ENCODE peak calls at places on chromosomes 6 and 20, in ten cellular contexts. One of them, this sample, is unnamed.

GRCh38 chr6:43937236-43938177 is 167.5 kb downstream of the VEGFA start:
- DNase-seq in hepatocyte: peak; percentile 63
- DNase-seq in A549: no peak
- DNase-seq in endodermal cell: peak; percentile 78
- DNase-seq in cardiac muscle cell: peak; percentile 96
- DNase-seq in HepG2: no peak
- DNase-seq in IMR-90: no peak
- DNase-seq in CD4-positive, alpha-beta memory T cell: no peak
- DNase-seq in GM23248: no peak
- DNase-seq in heart right ventricle: no peak
- DNase-seq in this sample: no peak

GRCh38 chr6:92201618-92202017 is 1217.7 kb downstream of the EPHA7 start:
- DNase-seq in hepatocyte: no peak
- DNase-seq in A549: no peak
- DNase-seq in endodermal cell: no peak
- DNase-seq in cardiac muscle cell: no peak
- DNase-seq in HepG2: no peak
- DNase-seq in IMR-90: no peak
- DNase-seq in CD4-positive, alpha-beta memory T cell: no peak
- DNase-seq in GM23248: no peak
- DNase-seq in heart right ventricle: no peak
- DNase-seq in this sample: no peak

GRCh38 chr6:167751579-167752115 is 75.1 kb upstream of the AFDN start:
- DNase-seq in hepatocyte: no peak
- DNase-seq in A549: no peak
- DNase-seq in endodermal cell: no peak
- DNase-seq in cardiac muscle cell: no peak
- DNase-seq in HepG2: no peak
- DNase-seq in IMR-90: no peak
- DNase-seq in CD4-positive, alpha-beta memory T cell: no peak
- DNase-seq in GM23248: no peak
- DNase-seq in heart right ventricle: no peak
- DNase-seq in this sample: no peak

GRCh38 chr6:41489284-41489851 is 56.8 kb upstream of the FOXP4 start:
- DNase-seq in hepatocyte: peak; percentile 48
- DNase-seq in A549: no peak
- DNase-seq in endodermal cell: peak; percentile 68
- DNase-seq in cardiac muscle cell: no peak
- DNase-seq in HepG2: no peak
- DNase-seq in IMR-90: peak; percentile 56
- DNase-seq in CD4-positive, alpha-beta memory T cell: no peak
- DNase-seq in GM23248: no peak
- DNase-seq in heart right ventricle: no peak
- DNase-seq in this sample: no peak

GRCh38 chr6:16064687-16065086 is 64.2 kb upstream of the MYLIP start:
- DNase-seq in hepatocyte: no peak
- DNase-seq in A549: no peak
- DNase-seq in endodermal cell: peak; percentile 72
- DNase-seq in cardiac muscle cell: no peak
- DNase-seq in HepG2: no peak
- DNase-seq in IMR-90: no peak
- DNase-seq in CD4-positive, alpha-beta memory T cell: no peak
- DNase-seq in GM23248: no peak
- DNase-seq in heart right ventricle: no peak
- DNase-seq in this sample: no peak

GRCh38 chr6:24428615-24429014 is 25.9 kb downstream of the MRS2 start:
- DNase-seq in hepatocyte: no peak
- DNase-seq in A549: peak; percentile 38
- DNase-seq in endodermal cell: no peak
- DNase-seq in cardiac muscle cell: no peak
- DNase-seq in HepG2: no peak
- DNase-seq in IMR-90: peak; percentile 63
- DNase-seq in CD4-positive, alpha-beta memory T cell: no peak
- DNase-seq in GM23248: peak; percentile 62
- DNase-seq in heart right ventricle: no peak
- DNase-seq in this sample: peak; percentile 29

GRCh38 chr6:52745764-52746201 is 17.5 kb downstream of the GSTA2 start:
- DNase-seq in hepatocyte: no peak
- DNase-seq in A549: no peak
- DNase-seq in endodermal cell: no peak
- DNase-seq in cardiac muscle cell: no peak
- DNase-seq in HepG2: peak; percentile 78
- DNase-seq in IMR-90: no peak
- DNase-seq in CD4-positive, alpha-beta memory T cell: no peak
- DNase-seq in GM23248: no peak
- DNase-seq in heart right ventricle: no peak
- DNase-seq in this sample: no peak

GRCh38 chr6:139030539-139030938 is 2.0 kb downstream of the ABRACL start:
- DNase-seq in hepatocyte: no peak
- DNase-seq in A549: no peak
- DNase-seq in endodermal cell: no peak
- DNase-seq in cardiac muscle cell: no peak
- DNase-seq in HepG2: no peak
- DNase-seq in IMR-90: no peak
- DNase-seq in CD4-positive, alpha-beta memory T cell: peak; percentile 34
- DNase-seq in GM23248: no peak
- DNase-seq in heart right ventricle: no peak
- DNase-seq in this sample: no peak

GRCh38 chr6:38978139-38978704 is 70.4 kb upstream of the GLP1R start:
- DNase-seq in hepatocyte: no peak
- DNase-seq in A549: no peak
- DNase-seq in endodermal cell: no peak
- DNase-seq in cardiac muscle cell: no peak
- DNase-seq in HepG2: no peak
- DNase-seq in IMR-90: no peak
- DNase-seq in CD4-positive, alpha-beta memory T cell: no peak
- DNase-seq in GM23248: no peak
- DNase-seq in heart right ventricle: no peak
- DNase-seq in this sample: no peak

GRCh38 chr6:38974389-38975133 is 74.0 kb upstream of the GLP1R start:
- DNase-seq in hepatocyte: peak; percentile 51
- DNase-seq in A549: no peak
- DNase-seq in endodermal cell: no peak
- DNase-seq in cardiac muscle cell: no peak
- DNase-seq in HepG2: no peak
- DNase-seq in IMR-90: peak; percentile 4
- DNase-seq in CD4-positive, alpha-beta memory T cell: no peak
- DNase-seq in GM23248: peak; percentile 19
- DNase-seq in heart right ventricle: no peak
- DNase-seq in this sample: no peak

GRCh38 chr6:38977101-38977500 is 71.5 kb upstream of the GLP1R start:
- DNase-seq in hepatocyte: no peak
- DNase-seq in A549: no peak
- DNase-seq in endodermal cell: peak; percentile 55
- DNase-seq in cardiac muscle cell: no peak
- DNase-seq in HepG2: no peak
- DNase-seq in IMR-90: no peak
- DNase-seq in CD4-positive, alpha-beta memory T cell: no peak
- DNase-seq in GM23248: no peak
- DNase-seq in heart right ventricle: no peak
- DNase-seq in this sample: no peak

GRCh38 chr6:38973178-38974057 is 75.2 kb upstream of the GLP1R start:
- DNase-seq in hepatocyte: peak; percentile 75
- DNase-seq in A549: peak; percentile 74
- DNase-seq in endodermal cell: no peak
- DNase-seq in cardiac muscle cell: peak; percentile 57
- DNase-seq in HepG2: peak; percentile 72
- DNase-seq in IMR-90: peak; percentile 79
- DNase-seq in CD4-positive, alpha-beta memory T cell: peak; percentile 18
- DNase-seq in GM23248: peak; percentile 72
- DNase-seq in heart right ventricle: peak; percentile 14
- DNase-seq in this sample: peak; percentile 15

DNA sequence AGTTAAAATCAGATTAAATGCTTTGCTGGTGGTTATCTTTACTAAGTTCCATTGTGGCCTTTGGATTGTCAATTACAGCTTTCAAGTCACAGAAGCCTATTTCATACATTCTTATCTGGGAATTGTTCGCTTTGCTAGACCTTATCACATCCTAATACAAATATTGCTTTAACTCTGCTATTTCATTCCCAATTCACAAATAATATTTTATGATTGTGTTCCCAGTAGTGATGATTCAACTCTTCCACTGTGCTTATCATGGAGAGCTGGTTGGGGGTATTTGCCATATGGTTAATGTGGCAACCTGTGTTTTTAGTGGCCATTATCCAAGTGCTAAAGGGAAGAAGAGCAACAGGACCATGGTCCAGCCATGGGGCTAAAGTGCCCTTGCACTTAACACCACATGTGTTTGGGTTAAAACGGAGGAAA is 72.9 kb upstream of the GLP1R start:
- DNase-seq in hepatocyte: peak; percentile 42
- DNase-seq in A549: no peak
- DNase-seq in endodermal cell: no peak
- DNase-seq in cardiac muscle cell: no peak
- DNase-seq in HepG2: no peak
- DNase-seq in IMR-90: no peak
- DNase-seq in CD4-positive, alpha-beta memory T cell: no peak
- DNase-seq in GM23248: no peak
- DNase-seq in heart right ventricle: no peak
- DNase-seq in this sample: no peak
- H3K4me1 ChIP-seq in hepatocyte: peaks cover 21% of the 10 kb centered on the region
- H3K4me1 ChIP-seq in A549: no peaks in the 10 kb centered on the region
- H3K4me1 ChIP-seq in endodermal cell: peaks cover 31% of the 10 kb centered on the region
- H3K4me1 ChIP-seq in cardiac muscle cell: no peaks in the 10 kb centered on the region
- H3K4me1 ChIP-seq in HepG2: no peaks in the 10 kb centered on the region
- H3K4me1 ChIP-seq in IMR-90: no peaks in the 10 kb centered on the region
- H3K4me1 ChIP-seq in CD4-positive, alpha-beta memory T cell: no peaks in the 10 kb centered on the region
- H3K4me1 ChIP-seq in GM23248: no peaks in the 10 kb centered on the region
- H3K4me1 ChIP-seq in heart right ventricle: no peaks in the 10 kb centered on the region
- H3K4me1 ChIP-seq in this sample: no peaks in the 10 kb centered on the region

GRCh38 chr20:50330504-50331313 is 140.1 kb downstream of the CEBPB start:
- DNase-seq in hepatocyte: no peak
- DNase-seq in A549: no peak
- DNase-seq in endodermal cell: no peak
- DNase-seq in cardiac muscle cell: no peak
- DNase-seq in HepG2: peak; percentile 79
- DNase-seq in IMR-90: no peak
- DNase-seq in CD4-positive, alpha-beta memory T cell: no peak
- DNase-seq in GM23248: no peak
- DNase-seq in heart right ventricle: no peak
- DNase-seq in this sample: peak; percentile 65

GRCh38 chr20:50329981-50330503 is 139.4 kb downstream of the CEBPB start:
- DNase-seq in hepatocyte: no peak
- DNase-seq in A549: no peak
- DNase-seq in endodermal cell: no peak
- DNase-seq in cardiac muscle cell: no peak
- DNase-seq in HepG2: no peak
- DNase-seq in IMR-90: no peak
- DNase-seq in CD4-positive, alpha-beta memory T cell: no peak
- DNase-seq in GM23248: no peak
- DNase-seq in heart right ventricle: no peak
- DNase-seq in this sample: no peak

GRCh38 chr20:50332491-50332980 is 141.9 kb downstream of the CEBPB start:
- DNase-seq in hepatocyte: no peak
- DNase-seq in A549: no peak
- DNase-seq in endodermal cell: no peak
- DNase-seq in cardiac muscle cell: no peak
- DNase-seq in HepG2: no peak
- DNase-seq in IMR-90: no peak
- DNase-seq in CD4-positive, alpha-beta memory T cell: no peak
- DNase-seq in GM23248: no peak
- DNase-seq in heart right ventricle: no peak
- DNase-seq in this sample: no peak

GRCh38 chr20:50333131-50333530 is 142.5 kb downstream of the CEBPB start:
- DNase-seq in hepatocyte: no peak
- DNase-seq in A549: no peak
- DNase-seq in endodermal cell: no peak
- DNase-seq in cardiac muscle cell: no peak
- DNase-seq in HepG2: no peak
- DNase-seq in IMR-90: no peak
- DNase-seq in CD4-positive, alpha-beta memory T cell: no peak
- DNase-seq in GM23248: no peak
- DNase-seq in heart right ventricle: no peak
- DNase-seq in this sample: no peak

DNA sequence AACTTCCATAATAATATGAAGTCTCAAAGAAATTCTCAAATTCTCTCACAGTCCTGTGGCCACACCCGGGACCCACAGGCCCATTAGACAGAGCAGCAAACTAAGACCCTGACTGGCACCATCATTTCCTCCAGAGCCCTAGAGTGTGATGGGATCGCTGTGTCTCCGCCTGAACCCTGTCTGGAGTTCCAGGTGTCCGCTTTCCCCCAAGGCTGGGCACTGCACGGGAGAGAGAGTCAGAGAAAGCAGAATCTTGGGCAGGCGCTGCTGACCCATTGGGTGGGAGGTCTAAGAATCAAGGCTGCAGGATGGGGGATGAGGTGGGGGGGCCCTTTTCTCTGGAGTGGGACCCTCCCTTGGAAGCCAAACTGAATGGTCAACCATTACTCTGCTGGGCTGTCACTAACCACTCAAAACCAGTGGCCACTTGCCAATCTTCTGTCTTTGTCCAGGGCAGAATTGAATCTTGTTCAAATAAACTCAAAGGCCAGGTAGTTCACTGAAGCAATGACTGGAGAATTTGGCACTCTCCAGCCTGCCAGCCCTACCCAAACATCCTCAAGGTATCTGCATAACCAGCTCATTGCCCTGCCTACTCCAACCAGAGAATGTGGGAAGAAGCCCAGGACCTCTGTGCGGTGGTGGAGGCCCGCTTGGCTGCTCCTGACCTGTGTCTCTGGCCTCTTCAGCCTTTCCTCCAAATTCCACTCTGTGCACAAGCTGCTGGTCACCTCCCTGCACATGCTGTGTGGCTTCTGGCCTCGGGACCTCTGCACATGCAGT is 141.0 kb downstream of the CEBPB start:
- DNase-seq in hepatocyte: no peak
- DNase-seq in A549: no peak
- DNase-seq in endodermal cell: no peak
- DNase-seq in cardiac muscle cell: no peak
- DNase-seq in HepG2: peak; percentile 83
- DNase-seq in IMR-90: no peak
- DNase-seq in CD4-positive, alpha-beta memory T cell: no peak
- DNase-seq in GM23248: no peak
- DNase-seq in heart right ventricle: no peak
- DNase-seq in this sample: peak; percentile 88
- H3K4me1 ChIP-seq in hepatocyte: peaks cover 5% of the 10 kb centered on the region
- H3K4me1 ChIP-seq in A549: peaks cover 32% of the 10 kb centered on the region
- H3K4me1 ChIP-seq in endodermal cell: no peaks in the 10 kb centered on the region
- H3K4me1 ChIP-seq in cardiac muscle cell: no peaks in the 10 kb centered on the region
- H3K4me1 ChIP-seq in HepG2: peaks cover 72% of the 10 kb centered on the region
- H3K4me1 ChIP-seq in IMR-90: peaks cover 10% of the 10 kb centered on the region
- H3K4me1 ChIP-seq in CD4-positive, alpha-beta memory T cell: no peaks in the 10 kb centered on the region
- H3K4me1 ChIP-seq in GM23248: peaks cover 36% of the 10 kb centered on the region
- H3K4me1 ChIP-seq in heart right ventricle: no peaks in the 10 kb centered on the region
- H3K4me1 ChIP-seq in this sample: peaks cover 60% of the 10 kb centered on the region

GRCh38 chr20:41154436-41155176 is 17.3 kb downstream of the PLCG1 start:
- DNase-seq in hepatocyte: no peak
- DNase-seq in A549: no peak
- DNase-seq in endodermal cell: no peak
- DNase-seq in cardiac muscle cell: no peak
- DNase-seq in HepG2: no peak
- DNase-seq in IMR-90: no peak
- DNase-seq in CD4-positive, alpha-beta memory T cell: no peak
- DNase-seq in GM23248: no peak
- DNase-seq in heart right ventricle: peak; percentile 50
- DNase-seq in this sample: no peak
- H3K4me1 ChIP-seq in hepatocyte: peaks cover 14% of the 10 kb centered on the region
- H3K4me1 ChIP-seq in A549: peaks cover 4% of the 10 kb centered on the region
- H3K4me1 ChIP-seq in endodermal cell: no peaks in the 10 kb centered on the region
- H3K4me1 ChIP-seq in cardiac muscle cell: peaks cover 5% of the 10 kb centered on the region
- H3K4me1 ChIP-seq in HepG2: peaks cover 61% of the 10 kb centered on the region
- H3K4me1 ChIP-seq in IMR-90: peaks cover 8% of the 10 kb centered on the region
- H3K4me1 ChIP-seq in CD4-positive, alpha-beta memory T cell: peaks cover 100% of the 10 kb centered on the region
- H3K4me1 ChIP-seq in GM23248: peaks cover 14% of the 10 kb centered on the region
- H3K4me1 ChIP-seq in heart right ventricle: peaks cover 100% of the 10 kb centered on the region
- H3K4me1 ChIP-seq in this sample: peaks cover 5% of the 10 kb centered on the region

GRCh38 chr6:159973951-159974350 is 5.1 kb downstream of the IGF2R start:
- DNase-seq in hepatocyte: no peak
- DNase-seq in A549: peak; percentile 30
- DNase-seq in endodermal cell: no peak
- DNase-seq in cardiac muscle cell: peak; percentile 23
- DNase-seq in HepG2: peak; percentile 64
- DNase-seq in IMR-90: peak; percentile 89
- DNase-seq in CD4-positive, alpha-beta memory T cell: no peak
- DNase-seq in GM23248: peak; percentile 79
- DNase-seq in heart right ventricle: no peak
- DNase-seq in this sample: no peak

GRCh38 chr6:159976844-159977241 is 8.0 kb downstream of the IGF2R start:
- DNase-seq in hepatocyte: no peak
- DNase-seq in A549: no peak
- DNase-seq in endodermal cell: no peak
- DNase-seq in cardiac muscle cell: no peak
- DNase-seq in HepG2: no peak
- DNase-seq in IMR-90: no peak
- DNase-seq in CD4-positive, alpha-beta memory T cell: no peak
- DNase-seq in GM23248: no peak
- DNase-seq in heart right ventricle: no peak
- DNase-seq in this sample: no peak

GRCh38 chr6:159972506-159973268 is 3.8 kb downstream of the IGF2R start:
- DNase-seq in hepatocyte: no peak
- DNase-seq in A549: no peak
- DNase-seq in endodermal cell: no peak
- DNase-seq in cardiac muscle cell: peak; percentile 42
- DNase-seq in HepG2: no peak
- DNase-seq in IMR-90: no peak
- DNase-seq in CD4-positive, alpha-beta memory T cell: no peak
- DNase-seq in GM23248: no peak
- DNase-seq in heart right ventricle: no peak
- DNase-seq in this sample: no peak

GRCh38 chr6:159973406-159973805 is 4.5 kb downstream of the IGF2R start:
- DNase-seq in hepatocyte: no peak
- DNase-seq in A549: no peak
- DNase-seq in endodermal cell: no peak
- DNase-seq in cardiac muscle cell: no peak
- DNase-seq in HepG2: no peak
- DNase-seq in IMR-90: peak; percentile 30
- DNase-seq in CD4-positive, alpha-beta memory T cell: no peak
- DNase-seq in GM23248: no peak
- DNase-seq in heart right ventricle: no peak
- DNase-seq in this sample: no peak

GRCh38 chr6:159974932-159975331 is 6.0 kb downstream of the IGF2R start:
- DNase-seq in hepatocyte: no peak
- DNase-seq in A549: no peak
- DNase-seq in endodermal cell: no peak
- DNase-seq in cardiac muscle cell: no peak
- DNase-seq in HepG2: no peak
- DNase-seq in IMR-90: no peak
- DNase-seq in CD4-positive, alpha-beta memory T cell: no peak
- DNase-seq in GM23248: no peak
- DNase-seq in heart right ventricle: no peak
- DNase-seq in this sample: no peak
- H3K4me1 ChIP-seq in hepatocyte: peaks cover 68% of the 10 kb centered on the region
- H3K4me1 ChIP-seq in A549: peaks cover 39% of the 10 kb centered on the region
- H3K4me1 ChIP-seq in endodermal cell: peaks cover 28% of the 10 kb centered on the region
- H3K4me1 ChIP-seq in cardiac muscle cell: peaks cover 60% of the 10 kb centered on the region
- H3K4me1 ChIP-seq in HepG2: peaks cover 87% of the 10 kb centered on the region
- H3K4me1 ChIP-seq in IMR-90: peaks cover 23% of the 10 kb centered on the region
- H3K4me1 ChIP-seq in CD4-positive, alpha-beta memory T cell: peaks cover 95% of the 10 kb centered on the region
- H3K4me1 ChIP-seq in GM23248: peaks cover 28% of the 10 kb centered on the region
- H3K4me1 ChIP-seq in heart right ventricle: peaks cover 96% of the 10 kb centered on the region
- H3K4me1 ChIP-seq in this sample: peaks cover 62% of the 10 kb centered on the region

This sample was measured in PC-9.